ENCODE peak calls at places on chromosomes 13 and 19, in four cellular contexts. Y is effector memory CD4-positive, alpha-beta T cell; Q is nephron progenitor cell; R is stimulated activated CD8-positive, alpha-beta memory T cell treated with anti-CD3 and anti-CD28 coated beads, Interleukin-12 subunit alpha, Interleukin-12 subunit beta, amount 100 ng/mL, for 4 hours. K is an unnamed sample.

GRCh38 chr13:69970521-69970920 is 137.1 kb upstream of the ATXN8OS start:
- DNase-seq in Y (no peak), Q (no peak), R (no peak), K (no peak)

GRCh38 chr19:4238831-4239230 is 8.0 kb upstream of the YJU2 start:
- DNase-seq in Y (no peak), Q (no peak), R (no peak), K (no peak)

GRCh38 chr13:49858183-49858856 is 65.8 kb upstream of the KPNA3 start:
- DNase-seq in Y (no peak), Q (no peak), R (no peak), K (no peak)

GRCh38 chr19:30492581-30492980 is 120.4 kb downstream of the ZNF536 start:
- DNase-seq in Y (no peak), Q (no peak), R (no peak), K (no peak)

GRCh38 chr13:38697628-38698333 is 10.9 kb downstream of the FREM2 start:
- DNase-seq in Y (no peak), Q (no peak), R (no peak), K (no peak)

GRCh38 chr19:35816262-35816661 is 3.6 kb upstream of the PRODH2 start:
- DNase-seq in Y (no peak), Q (no peak), R (no peak), K (no peak)

GRCh38 chr19:19355606-19356139 is 35.0 kb downstream of the MAU2 start:
- DNase-seq in Y (no peak), Q (no peak), R (no peak), K (no peak)

GRCh38 chr19:16338470-16339360 is 14.1 kb downstream of the KLF2 start:
- DNase-seq in Y (peak), Q (no peak), R (peak), K (no peak)

GRCh38 chr19:34261335-34262109 is 7.2 kb downstream of the GARRE1 start:
- DNase-seq in Y (no peak), Q (no peak), R (no peak), K (no peak)

GRCh38 chr13:100512422-100512821 is 76.2 kb downstream of the GGACT start:
- DNase-seq in Y (no peak), Q (no peak), R (no peak), K (no peak)

GRCh38 chr19:30304540-30304939 is 67.6 kb upstream of the ZNF536 start:
- DNase-seq in Y (no peak), Q (no peak), R (no peak), K (no peak)

GRCh38 chr13:50365300-50365682 is 350.0 kb downstream of the KCNRG start:
- DNase-seq in Y (no peak), Q (no peak), R (no peak), K (no peak)

GRCh38 chr13:22939157-22939556 is 241.6 kb upstream of the SGCG start:
- DNase-seq in Y (no peak), Q (no peak), R (no peak), K (no peak)

GRCh38 chr19:47111081-47111589 is 2.4 kb downstream of the ZC3H4 start:
- DNase-seq in Y (no peak), Q (peak), R (peak), K (peak)

GRCh38 chr13:73696713-73697112 is 437.5 kb downstream of the KLF12 start:
- DNase-seq in Y (no peak), Q (no peak), R (no peak), K (no peak)

GRCh38 chr19:38290631-38291147 is 13.4 kb upstream of the C19orf33 start:
- DNase-seq in Y (no peak), Q (no peak), R (no peak), K (no peak)

GRCh38 chr19:28887920-28888618 is 324.9 kb downstream of the UQCRFS1 start:
- DNase-seq in Y (no peak), Q (peak), R (no peak), K (no peak)